ENCODE peak calls at places on chromosomes 3 and 15, in nine cellular contexts. One of them, this sample, is unnamed.

GRCh38 chr3:57783186-57784088 is 27.3 kb downstream of the SLMAP start:
- DNase-seq in gastrocnemius medialis: no peak
- DNase-seq in foreskin fibroblast: no peak
- DNase-seq in GM12865: no peak
- DNase-seq in OCI-LY7: no peak
- DNase-seq in fibroblast of mammary gland: peak
- DNase-seq in cardiac muscle cell: no peak
- DNase-seq in AG09309: no peak
- DNase-seq in BE2C: no peak
- DNase-seq in this sample: no peak

GRCh38 chr15:88509321-88509720 is 37.2 kb downstream of the DET1 start:
- DNase-seq in gastrocnemius medialis: no peak
- DNase-seq in foreskin fibroblast: no peak
- DNase-seq in GM12865: no peak
- DNase-seq in OCI-LY7: no peak
- DNase-seq in fibroblast of mammary gland: no peak
- DNase-seq in cardiac muscle cell: no peak
- DNase-seq in AG09309: no peak
- DNase-seq in BE2C: no peak
- DNase-seq in this sample: no peak

GRCh38 chr3:115789480-115789879 is 166.2 kb downstream of the GAP43 start:
- DNase-seq in gastrocnemius medialis: no peak
- DNase-seq in foreskin fibroblast: no peak
- DNase-seq in GM12865: no peak
- DNase-seq in OCI-LY7: no peak
- DNase-seq in fibroblast of mammary gland: no peak
- DNase-seq in cardiac muscle cell: no peak
- DNase-seq in AG09309: no peak
- DNase-seq in BE2C: peak
- DNase-seq in this sample: no peak

GRCh38 chr3:38477057-38477820 is 18.9 kb upstream of the EXOG start:
- DNase-seq in gastrocnemius medialis: no peak
- DNase-seq in foreskin fibroblast: no peak
- DNase-seq in GM12865: no peak
- DNase-seq in OCI-LY7: no peak
- DNase-seq in fibroblast of mammary gland: no peak
- DNase-seq in cardiac muscle cell: no peak
- DNase-seq in AG09309: no peak
- DNase-seq in BE2C: no peak
- DNase-seq in this sample: no peak

GRCh38 chr15:56307180-56307579 is 58.0 kb upstream of the TEX9 start:
- DNase-seq in gastrocnemius medialis: no peak
- DNase-seq in foreskin fibroblast: no peak
- DNase-seq in GM12865: no peak
- DNase-seq in OCI-LY7: no peak
- DNase-seq in fibroblast of mammary gland: no peak
- DNase-seq in cardiac muscle cell: no peak
- DNase-seq in AG09309: no peak
- DNase-seq in BE2C: no peak
- DNase-seq in this sample: no peak

GRCh38 chr3:134374791-134375541 is 719 bp upstream of the AMOTL2 start:
- DNase-seq in gastrocnemius medialis: no peak
- DNase-seq in foreskin fibroblast: no peak
- DNase-seq in GM12865: no peak
- DNase-seq in OCI-LY7: no peak
- DNase-seq in fibroblast of mammary gland: no peak
- DNase-seq in cardiac muscle cell: no peak
- DNase-seq in AG09309: no peak
- DNase-seq in BE2C: no peak
- DNase-seq in this sample: no peak

GRCh38 chr3:105610473-105610872 is 243.8 kb downstream of the ALCAM start:
- DNase-seq in gastrocnemius medialis: no peak
- DNase-seq in foreskin fibroblast: no peak
- DNase-seq in GM12865: no peak
- DNase-seq in OCI-LY7: no peak
- DNase-seq in fibroblast of mammary gland: no peak
- DNase-seq in cardiac muscle cell: no peak
- DNase-seq in AG09309: no peak
- DNase-seq in BE2C: no peak
- DNase-seq in this sample: no peak

GRCh38 chr15:85730001-85730820 is 64.5 kb downstream of the KLHL25 start:
- DNase-seq in gastrocnemius medialis: no peak
- DNase-seq in foreskin fibroblast: peak
- DNase-seq in GM12865: peak
- DNase-seq in OCI-LY7: peak
- DNase-seq in fibroblast of mammary gland: peak
- DNase-seq in cardiac muscle cell: peak
- DNase-seq in AG09309: no peak
- DNase-seq in BE2C: peak
- DNase-seq in this sample: peak

GRCh38 chr15:64051645-64052259 is 5.5 kb upstream of the DAPK2 start:
- DNase-seq in gastrocnemius medialis: no peak
- DNase-seq in foreskin fibroblast: no peak
- DNase-seq in GM12865: no peak
- DNase-seq in OCI-LY7: no peak
- DNase-seq in fibroblast of mammary gland: no peak
- DNase-seq in cardiac muscle cell: no peak
- DNase-seq in AG09309: no peak
- DNase-seq in BE2C: no peak
- DNase-seq in this sample: no peak

GRCh38 chr3:30476373-30477082 is 129.9 kb upstream of the TGFBR2 start:
- DNase-seq in gastrocnemius medialis: no peak
- DNase-seq in foreskin fibroblast: peak
- DNase-seq in GM12865: no peak
- DNase-seq in OCI-LY7: no peak
- DNase-seq in fibroblast of mammary gland: peak
- DNase-seq in cardiac muscle cell: no peak
- DNase-seq in AG09309: no peak
- DNase-seq in BE2C: no peak
- DNase-seq in this sample: peak

GRCh38 chr3:66038726-66039589 is at the start of gene MAGI1:
- DNase-seq in gastrocnemius medialis: peak
- DNase-seq in foreskin fibroblast: peak
- DNase-seq in GM12865: peak
- DNase-seq in OCI-LY7: peak
- DNase-seq in fibroblast of mammary gland: peak
- DNase-seq in cardiac muscle cell: peak
- DNase-seq in AG09309: peak
- DNase-seq in BE2C: peak
- DNase-seq in this sample: peak

GRCh38 chr3:41265011-41265545 is 65.8 kb downstream of the CTNNB1 start:
- DNase-seq in gastrocnemius medialis: no peak
- DNase-seq in foreskin fibroblast: no peak
- DNase-seq in GM12865: no peak
- DNase-seq in OCI-LY7: no peak
- DNase-seq in fibroblast of mammary gland: peak
- DNase-seq in cardiac muscle cell: peak
- DNase-seq in AG09309: no peak
- DNase-seq in BE2C: no peak
- DNase-seq in this sample: peak

GRCh38 chr15:76401285-76401684 is 64.7 kb downstream of the ISL2 start:
- DNase-seq in gastrocnemius medialis: no peak
- DNase-seq in foreskin fibroblast: peak
- DNase-seq in GM12865: no peak
- DNase-seq in OCI-LY7: no peak
- DNase-seq in fibroblast of mammary gland: peak
- DNase-seq in cardiac muscle cell: peak
- DNase-seq in AG09309: peak
- DNase-seq in BE2C: no peak
- DNase-seq in this sample: no peak

GRCh38 chr3:5423076-5423475 is 235.6 kb downstream of the EDEM1 start:
- DNase-seq in gastrocnemius medialis: peak
- DNase-seq in foreskin fibroblast: no peak
- DNase-seq in GM12865: peak
- DNase-seq in OCI-LY7: no peak
- DNase-seq in fibroblast of mammary gland: no peak
- DNase-seq in cardiac muscle cell: no peak
- DNase-seq in AG09309: no peak
- DNase-seq in BE2C: no peak
- DNase-seq in this sample: no peak

GRCh38 chr15:39860871-39861270 is 59.2 kb downstream of the GPR176 start:
- DNase-seq in gastrocnemius medialis: no peak
- DNase-seq in foreskin fibroblast: no peak
- DNase-seq in GM12865: no peak
- DNase-seq in OCI-LY7: no peak
- DNase-seq in fibroblast of mammary gland: no peak
- DNase-seq in cardiac muscle cell: no peak
- DNase-seq in AG09309: no peak
- DNase-seq in BE2C: no peak
- DNase-seq in this sample: no peak

GRCh38 chr3:95302044-95302443 is 1239.2 kb downstream of the NSUN3 start:
- DNase-seq in gastrocnemius medialis: no peak
- DNase-seq in foreskin fibroblast: no peak
- DNase-seq in GM12865: no peak
- DNase-seq in OCI-LY7: no peak
- DNase-seq in fibroblast of mammary gland: no peak
- DNase-seq in cardiac muscle cell: peak
- DNase-seq in AG09309: no peak
- DNase-seq in BE2C: no peak
- DNase-seq in this sample: peak

GRCh38 chr15:52855157-52855556 is 65.0 kb upstream of the ONECUT1 start:
- DNase-seq in gastrocnemius medialis: no peak
- DNase-seq in foreskin fibroblast: no peak
- DNase-seq in GM12865: no peak
- DNase-seq in OCI-LY7: no peak
- DNase-seq in fibroblast of mammary gland: no peak
- DNase-seq in cardiac muscle cell: no peak
- DNase-seq in AG09309: no peak
- DNase-seq in BE2C: no peak
- DNase-seq in this sample: no peak

GRCh38 chr3:64214002-64214696 is 11.1 kb downstream of the PRICKLE2 start:
- DNase-seq in gastrocnemius medialis: peak
- DNase-seq in foreskin fibroblast: no peak
- DNase-seq in GM12865: no peak
- DNase-seq in OCI-LY7: no peak
- DNase-seq in fibroblast of mammary gland: peak
- DNase-seq in cardiac muscle cell: peak
- DNase-seq in AG09309: no peak
- DNase-seq in BE2C: peak
- DNase-seq in this sample: peak

GRCh38 chr3:171688593-171688992 is 121.7 kb downstream of the PLD1 start:
- DNase-seq in gastrocnemius medialis: no peak
- DNase-seq in foreskin fibroblast: no peak
- DNase-seq in GM12865: no peak
- DNase-seq in OCI-LY7: no peak
- DNase-seq in fibroblast of mammary gland: peak
- DNase-seq in cardiac muscle cell: no peak
- DNase-seq in AG09309: no peak
- DNase-seq in BE2C: no peak
- DNase-seq in this sample: no peak

GRCh38 chr15:73683624-73684536 is at the start of gene CD276:
- DNase-seq in gastrocnemius medialis: peak
- DNase-seq in foreskin fibroblast: peak
- DNase-seq in GM12865: no peak
- DNase-seq in OCI-LY7: no peak
- DNase-seq in fibroblast of mammary gland: peak
- DNase-seq in cardiac muscle cell: peak
- DNase-seq in AG09309: no peak
- DNase-seq in BE2C: peak
- DNase-seq in this sample: peak
- TF ChIP-seq CTCF in gastrocnemius medialis: no peak
- TF ChIP-seq CTCF in foreskin fibroblast: peak
- TF ChIP-seq CTCF in GM12865: no peak
- TF ChIP-seq CTCF in OCI-LY7: no peak
- TF ChIP-seq CTCF in fibroblast of mammary gland: peak
- TF ChIP-seq CTCF in cardiac muscle cell: peak
- TF ChIP-seq CTCF in AG09309: peak
- TF ChIP-seq CTCF in BE2C: peak
- TF ChIP-seq CTCF in this sample: peak

DNA sequence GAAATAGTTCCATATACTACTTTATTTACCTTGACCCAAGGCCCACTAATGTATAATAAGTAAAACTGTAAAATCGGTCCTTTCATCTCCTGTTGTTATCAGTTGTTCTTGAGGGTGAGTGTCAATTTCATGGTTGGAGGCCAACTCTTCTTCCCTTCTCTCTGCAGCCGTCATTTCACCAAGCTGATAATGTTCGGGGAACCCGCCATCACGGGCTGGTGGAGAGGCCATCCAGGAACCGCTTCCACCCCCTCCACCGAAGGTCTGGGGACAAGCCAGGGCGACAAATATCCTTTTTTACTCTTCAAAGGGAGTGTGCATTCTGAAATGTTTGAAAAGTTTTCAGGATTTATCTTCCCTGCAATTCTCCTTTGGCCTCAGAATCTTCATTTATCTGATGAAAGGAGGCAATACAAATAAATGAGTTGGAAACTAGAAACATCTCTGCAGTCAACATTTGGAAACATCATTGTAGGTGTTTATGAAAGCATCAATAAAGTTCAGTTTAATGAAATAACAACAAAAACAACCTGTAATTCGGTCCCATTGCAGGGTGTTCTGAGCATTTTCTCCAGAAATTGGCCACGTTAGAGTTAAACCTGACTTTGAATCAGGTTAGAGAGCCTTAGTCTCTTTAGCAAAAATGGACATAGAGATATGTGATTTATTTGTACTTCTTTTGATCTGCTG is 63.9 kb downstream of the CRTC3 start:
- DNase-seq in gastrocnemius medialis: no peak
- DNase-seq in foreskin fibroblast: no peak
- DNase-seq in GM12865: peak
- DNase-seq in OCI-LY7: no peak
- DNase-seq in fibroblast of mammary gland: no peak
- DNase-seq in cardiac muscle cell: no peak
- DNase-seq in AG09309: no peak
- DNase-seq in BE2C: no peak
- DNase-seq in this sample: no peak
- H3K4me3 ChIP-seq in gastrocnemius medialis: peak
- H3K4me3 ChIP-seq in foreskin fibroblast: no peak
- H3K4me3 ChIP-seq in GM12865: peak
- H3K4me3 ChIP-seq in OCI-LY7: peak
- H3K4me3 ChIP-seq in fibroblast of mammary gland: no peak
- H3K4me3 ChIP-seq in cardiac muscle cell: no peak
- H3K4me3 ChIP-seq in AG09309: no peak
- H3K4me3 ChIP-seq in BE2C: no peak
- H3K4me3 ChIP-seq in this sample: no peak

GRCh38 chr3:85801955-85802354 is 843.2 kb downstream of the CADM2 start:
- DNase-seq in gastrocnemius medialis: no peak
- DNase-seq in foreskin fibroblast: no peak
- DNase-seq in GM12865: no peak
- DNase-seq in OCI-LY7: peak
- DNase-seq in fibroblast of mammary gland: no peak
- DNase-seq in cardiac muscle cell: no peak
- DNase-seq in AG09309: no peak
- DNase-seq in BE2C: peak
- DNase-seq in this sample: no peak
- TF ChIP-seq CTCF in gastrocnemius medialis: no peak
- TF ChIP-seq CTCF in foreskin fibroblast: no peak
- TF ChIP-seq CTCF in GM12865: peak
- TF ChIP-seq CTCF in OCI-LY7: peak
- TF ChIP-seq CTCF in fibroblast of mammary gland: no peak
- TF ChIP-seq CTCF in cardiac muscle cell: no peak
- TF ChIP-seq CTCF in AG09309: no peak
- TF ChIP-seq CTCF in BE2C: peak
- TF ChIP-seq CTCF in this sample: peak

DNA sequence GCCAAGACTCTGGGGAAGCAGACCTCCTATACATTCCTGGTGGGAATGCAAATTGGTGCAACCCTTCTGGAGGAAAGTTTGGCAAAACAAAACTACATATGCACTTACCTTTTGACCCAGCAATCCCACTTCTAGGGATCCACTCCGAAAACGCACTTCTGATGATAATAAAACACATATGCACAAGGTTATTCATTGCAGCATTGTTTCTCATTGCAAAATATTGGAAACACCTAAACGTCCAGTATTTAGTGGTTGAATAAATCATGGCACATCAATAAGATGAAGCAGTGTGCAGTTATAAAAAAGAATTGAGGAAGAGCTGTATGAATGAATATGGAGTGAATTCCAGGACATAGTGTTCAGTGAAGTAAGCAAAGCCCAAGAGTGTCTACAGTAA is 145.4 kb upstream of the ABHD17C start:
- DNase-seq in gastrocnemius medialis: no peak
- DNase-seq in foreskin fibroblast: no peak
- DNase-seq in GM12865: no peak
- DNase-seq in OCI-LY7: no peak
- DNase-seq in fibroblast of mammary gland: peak
- DNase-seq in cardiac muscle cell: peak
- DNase-seq in AG09309: no peak
- DNase-seq in BE2C: no peak
- DNase-seq in this sample: no peak
- H3K4me3 ChIP-seq in gastrocnemius medialis: no peak
- H3K4me3 ChIP-seq in foreskin fibroblast: peak
- H3K4me3 ChIP-seq in GM12865: no peak
- H3K4me3 ChIP-seq in OCI-LY7: no peak
- H3K4me3 ChIP-seq in fibroblast of mammary gland: peak
- H3K4me3 ChIP-seq in cardiac muscle cell: no peak
- H3K4me3 ChIP-seq in AG09309: peak
- H3K4me3 ChIP-seq in BE2C: no peak
- H3K4me3 ChIP-seq in this sample: peak